ENCODE peak calls at places on chromosomes 12 and 14, in eight cellular contexts. One of them, this sample, is unnamed.

GRCh38 chr14:92362781-92363235 is 39.8 kb downstream of the SLC24A4 start:
- DNase-seq in CD8-positive, alpha-beta T cell: no peak
- DNase-seq in fibroblast of villous mesenchyme: peak; percentile 7
- DNase-seq in fibroblast of the aortic adventitia: peak; percentile 22
- DNase-seq in heart right ventricle: no peak
- DNase-seq in testis: no peak
- DNase-seq in pancreas: no peak
- DNase-seq in GM12864: no peak
- DNase-seq in this sample: peak; percentile 63

GRCh38 chr12:100031821-100032220 is 47.1 kb upstream of the ANKS1B start:
- DNase-seq in CD8-positive, alpha-beta T cell: no peak
- DNase-seq in fibroblast of villous mesenchyme: no peak
- DNase-seq in fibroblast of the aortic adventitia: peak; percentile 30
- DNase-seq in heart right ventricle: no peak
- DNase-seq in testis: no peak
- DNase-seq in pancreas: no peak
- DNase-seq in GM12864: no peak
- DNase-seq in this sample: peak; percentile 7

GRCh38 chr12:91210577-91210976 is 28.0 kb upstream of the DCN start:
- DNase-seq in CD8-positive, alpha-beta T cell: no peak
- DNase-seq in fibroblast of villous mesenchyme: no peak
- DNase-seq in fibroblast of the aortic adventitia: no peak
- DNase-seq in heart right ventricle: peak; percentile 31
- DNase-seq in testis: no peak
- DNase-seq in pancreas: no peak
- DNase-seq in GM12864: no peak
- DNase-seq in this sample: no peak

GRCh38 chr12:98470469-98471082 is 44.8 kb upstream of the TMPO start:
- DNase-seq in CD8-positive, alpha-beta T cell: no peak
- DNase-seq in fibroblast of villous mesenchyme: no peak
- DNase-seq in fibroblast of the aortic adventitia: no peak
- DNase-seq in heart right ventricle: no peak
- DNase-seq in testis: no peak
- DNase-seq in pancreas: no peak
- DNase-seq in GM12864: no peak
- DNase-seq in this sample: no peak

GRCh38 chr12:68378859-68379628 is 46.9 kb upstream of the MDM1 start:
- DNase-seq in CD8-positive, alpha-beta T cell: no peak
- DNase-seq in fibroblast of villous mesenchyme: no peak
- DNase-seq in fibroblast of the aortic adventitia: peak; percentile 75
- DNase-seq in heart right ventricle: peak; percentile 27
- DNase-seq in testis: peak; percentile 31
- DNase-seq in pancreas: no peak
- DNase-seq in GM12864: no peak
- DNase-seq in this sample: peak; percentile 14

GRCh38 chr12:78060186-78060585 is 229.5 kb downstream of the NAV3 start:
- DNase-seq in CD8-positive, alpha-beta T cell: no peak
- DNase-seq in fibroblast of villous mesenchyme: peak; percentile 34
- DNase-seq in fibroblast of the aortic adventitia: peak; percentile 55
- DNase-seq in heart right ventricle: no peak
- DNase-seq in testis: no peak
- DNase-seq in pancreas: no peak
- DNase-seq in GM12864: no peak
- DNase-seq in this sample: peak; percentile 46

GRCh38 chr14:51527073-51527472 is 124.6 kb upstream of the FRMD6 start:
- DNase-seq in CD8-positive, alpha-beta T cell: no peak
- DNase-seq in fibroblast of villous mesenchyme: peak; percentile 85
- DNase-seq in fibroblast of the aortic adventitia: peak; percentile 60
- DNase-seq in heart right ventricle: no peak
- DNase-seq in testis: no peak
- DNase-seq in pancreas: no peak
- DNase-seq in GM12864: no peak
- DNase-seq in this sample: peak; percentile 46

GRCh38 chr12:63206494-63206893 is 55.5 kb upstream of the AVPR1A start:
- DNase-seq in CD8-positive, alpha-beta T cell: no peak
- DNase-seq in fibroblast of villous mesenchyme: no peak
- DNase-seq in fibroblast of the aortic adventitia: no peak
- DNase-seq in heart right ventricle: no peak
- DNase-seq in testis: no peak
- DNase-seq in pancreas: no peak
- DNase-seq in GM12864: no peak
- DNase-seq in this sample: no peak

GRCh38 chr12:63964301-63964700 is 119.8 kb downstream of the SRGAP1 start:
- DNase-seq in CD8-positive, alpha-beta T cell: no peak
- DNase-seq in fibroblast of villous mesenchyme: no peak
- DNase-seq in fibroblast of the aortic adventitia: no peak
- DNase-seq in heart right ventricle: no peak
- DNase-seq in testis: no peak
- DNase-seq in pancreas: no peak
- DNase-seq in GM12864: no peak
- DNase-seq in this sample: no peak

GRCh38 chr14:66177935-66178334 is 308.2 kb upstream of the CCDC196 start:
- DNase-seq in CD8-positive, alpha-beta T cell: no peak
- DNase-seq in fibroblast of villous mesenchyme: no peak
- DNase-seq in fibroblast of the aortic adventitia: no peak
- DNase-seq in heart right ventricle: no peak
- DNase-seq in testis: no peak
- DNase-seq in pancreas: no peak
- DNase-seq in GM12864: no peak
- DNase-seq in this sample: no peak

GRCh38 chr12:90621927-90622326 is 333.0 kb downstream of the CCER1 start:
- DNase-seq in CD8-positive, alpha-beta T cell: no peak
- DNase-seq in fibroblast of villous mesenchyme: peak; percentile 52
- DNase-seq in fibroblast of the aortic adventitia: peak; percentile 57
- DNase-seq in heart right ventricle: no peak
- DNase-seq in testis: no peak
- DNase-seq in pancreas: no peak
- DNase-seq in GM12864: no peak
- DNase-seq in this sample: peak; percentile 82

GRCh38 chr14:75429562-75429961 is 1.7 kb downstream of the JDP2 start:
- DNase-seq in CD8-positive, alpha-beta T cell: no peak
- DNase-seq in fibroblast of villous mesenchyme: no peak
- DNase-seq in fibroblast of the aortic adventitia: no peak
- DNase-seq in heart right ventricle: no peak
- DNase-seq in testis: no peak
- DNase-seq in pancreas: no peak
- DNase-seq in GM12864: no peak
- DNase-seq in this sample: no peak

GRCh38 chr14:75426332-75427125 is 1.3 kb upstream of the JDP2 start:
- DNase-seq in CD8-positive, alpha-beta T cell: no peak
- DNase-seq in fibroblast of villous mesenchyme: no peak
- DNase-seq in fibroblast of the aortic adventitia: no peak
- DNase-seq in heart right ventricle: no peak
- DNase-seq in testis: no peak
- DNase-seq in pancreas: no peak
- DNase-seq in GM12864: peak; percentile 69
- DNase-seq in this sample: no peak

GRCh38 chr14:75427126-75427481 is 718 bp upstream of the JDP2 start:
- DNase-seq in CD8-positive, alpha-beta T cell: no peak
- DNase-seq in fibroblast of villous mesenchyme: no peak
- DNase-seq in fibroblast of the aortic adventitia: no peak
- DNase-seq in heart right ventricle: no peak
- DNase-seq in testis: no peak
- DNase-seq in pancreas: no peak
- DNase-seq in GM12864: no peak
- DNase-seq in this sample: no peak

GRCh38 chr14:75428230-75429104 is 645 bp downstream of the JDP2 start:
- DNase-seq in CD8-positive, alpha-beta T cell: no peak
- DNase-seq in fibroblast of villous mesenchyme: no peak
- DNase-seq in fibroblast of the aortic adventitia: peak; percentile 20
- DNase-seq in heart right ventricle: peak; percentile 45
- DNase-seq in testis: no peak
- DNase-seq in pancreas: peak; percentile 64
- DNase-seq in GM12864: no peak
- DNase-seq in this sample: no peak

GRCh38 chr14:75427482-75428229 is at the start of gene JDP2:
- DNase-seq in CD8-positive, alpha-beta T cell: peak; percentile 26
- DNase-seq in fibroblast of villous mesenchyme: peak; percentile 86
- DNase-seq in fibroblast of the aortic adventitia: peak; percentile 85
- DNase-seq in heart right ventricle: peak; percentile 96
- DNase-seq in testis: peak; percentile 86
- DNase-seq in pancreas: peak; percentile 92
- DNase-seq in GM12864: no peak
- DNase-seq in this sample: peak; percentile 56
- TF ChIP-seq CTCF in CD8-positive, alpha-beta T cell: no peak
- TF ChIP-seq CTCF in fibroblast of villous mesenchyme: peak; percentile 10
- TF ChIP-seq CTCF in fibroblast of the aortic adventitia: no peak
- TF ChIP-seq CTCF in heart right ventricle: no peak
- TF ChIP-seq CTCF in testis: no peak
- TF ChIP-seq CTCF in pancreas: no peak
- TF ChIP-seq CTCF in GM12864: no peak
- TF ChIP-seq CTCF in this sample: no peak

GRCh38 chr14:101732128-101732527 is 29.4 kb upstream of the PPP2R5C start:
- DNase-seq in CD8-positive, alpha-beta T cell: no peak
- DNase-seq in fibroblast of villous mesenchyme: peak; percentile 8
- DNase-seq in fibroblast of the aortic adventitia: no peak
- DNase-seq in heart right ventricle: no peak
- DNase-seq in testis: no peak
- DNase-seq in pancreas: no peak
- DNase-seq in GM12864: no peak
- DNase-seq in this sample: no peak

GRCh38 chr14:101729382-101729781 is 32.1 kb upstream of the PPP2R5C start:
- DNase-seq in CD8-positive, alpha-beta T cell: no peak
- DNase-seq in fibroblast of villous mesenchyme: no peak
- DNase-seq in fibroblast of the aortic adventitia: no peak
- DNase-seq in heart right ventricle: no peak
- DNase-seq in testis: no peak
- DNase-seq in pancreas: no peak
- DNase-seq in GM12864: no peak
- DNase-seq in this sample: no peak

GRCh38 chr14:101733211-101733610 is 28.3 kb upstream of the PPP2R5C start:
- DNase-seq in CD8-positive, alpha-beta T cell: no peak
- DNase-seq in fibroblast of villous mesenchyme: peak; percentile 16
- DNase-seq in fibroblast of the aortic adventitia: peak; percentile 49
- DNase-seq in heart right ventricle: no peak
- DNase-seq in testis: no peak
- DNase-seq in pancreas: no peak
- DNase-seq in GM12864: no peak
- DNase-seq in this sample: peak; percentile 66

GRCh38 chr14:101731187-101732080 is 30.1 kb upstream of the PPP2R5C start:
- DNase-seq in CD8-positive, alpha-beta T cell: peak; percentile 69
- DNase-seq in fibroblast of villous mesenchyme: peak; percentile 71
- DNase-seq in fibroblast of the aortic adventitia: peak; percentile 51
- DNase-seq in heart right ventricle: peak; percentile 39
- DNase-seq in testis: no peak
- DNase-seq in pancreas: peak; percentile 93
- DNase-seq in GM12864: peak; percentile 47
- DNase-seq in this sample: peak; percentile 56

GRCh38 chr14:101730626-101731186 is 30.8 kb upstream of the PPP2R5C start:
- DNase-seq in CD8-positive, alpha-beta T cell: no peak
- DNase-seq in fibroblast of villous mesenchyme: no peak
- DNase-seq in fibroblast of the aortic adventitia: no peak
- DNase-seq in heart right ventricle: no peak
- DNase-seq in testis: no peak
- DNase-seq in pancreas: no peak
- DNase-seq in GM12864: no peak
- DNase-seq in this sample: no peak
- H3K4me3 ChIP-seq in CD8-positive, alpha-beta T cell: no peak overlapping the region
- H3K4me3 ChIP-seq in fibroblast of villous mesenchyme: no peak overlapping the region
- H3K4me3 ChIP-seq in fibroblast of the aortic adventitia: no peak overlapping the region
- H3K4me3 ChIP-seq in heart right ventricle: peak overlapping the region; percentile 6
- H3K4me3 ChIP-seq in testis: no peak overlapping the region
- H3K4me3 ChIP-seq in pancreas: no peak overlapping the region
- H3K4me3 ChIP-seq in GM12864: no peak overlapping the region
- H3K4me3 ChIP-seq in this sample: no peak overlapping the region

GRCh38 chr14:31937730-31938346 is 139.3 kb upstream of the ARHGAP5 start:
- DNase-seq in CD8-positive, alpha-beta T cell: peak; percentile 20
- DNase-seq in fibroblast of villous mesenchyme: peak; percentile 86
- DNase-seq in fibroblast of the aortic adventitia: peak; percentile 47
- DNase-seq in heart right ventricle: peak; percentile 55
- DNase-seq in testis: no peak
- DNase-seq in pancreas: no peak
- DNase-seq in GM12864: peak; percentile 49
- DNase-seq in this sample: peak; percentile 90

GRCh38 chr14:31933716-31934115 is 143.4 kb upstream of the ARHGAP5 start:
- DNase-seq in CD8-positive, alpha-beta T cell: no peak
- DNase-seq in fibroblast of villous mesenchyme: peak; percentile 81
- DNase-seq in fibroblast of the aortic adventitia: peak; percentile 50
- DNase-seq in heart right ventricle: no peak
- DNase-seq in testis: no peak
- DNase-seq in pancreas: no peak
- DNase-seq in GM12864: no peak
- DNase-seq in this sample: no peak

GRCh38 chr14:31934767-31935266 is 142.3 kb upstream of the ARHGAP5 start:
- DNase-seq in CD8-positive, alpha-beta T cell: no peak
- DNase-seq in fibroblast of villous mesenchyme: peak; percentile 78
- DNase-seq in fibroblast of the aortic adventitia: peak; percentile 55
- DNase-seq in heart right ventricle: peak; percentile 67
- DNase-seq in testis: peak; percentile 72
- DNase-seq in pancreas: no peak
- DNase-seq in GM12864: no peak
- DNase-seq in this sample: peak; percentile 69

GRCh38 chr14:31935406-31935805 is 141.7 kb upstream of the ARHGAP5 start:
- DNase-seq in CD8-positive, alpha-beta T cell: no peak
- DNase-seq in fibroblast of villous mesenchyme: no peak
- DNase-seq in fibroblast of the aortic adventitia: no peak
- DNase-seq in heart right ventricle: no peak
- DNase-seq in testis: no peak
- DNase-seq in pancreas: no peak
- DNase-seq in GM12864: no peak
- DNase-seq in this sample: no peak

GRCh38 chr14:31936100-31936499 is 141.0 kb upstream of the ARHGAP5 start:
- DNase-seq in CD8-positive, alpha-beta T cell: no peak
- DNase-seq in fibroblast of villous mesenchyme: no peak
- DNase-seq in fibroblast of the aortic adventitia: no peak
- DNase-seq in heart right ventricle: no peak
- DNase-seq in testis: no peak
- DNase-seq in pancreas: no peak
- DNase-seq in GM12864: no peak
- DNase-seq in this sample: no peak
- TF ChIP-seq CTCF in CD8-positive, alpha-beta T cell: no peak
- TF ChIP-seq CTCF in fibroblast of villous mesenchyme: no peak
- TF ChIP-seq CTCF in fibroblast of the aortic adventitia: no peak
- TF ChIP-seq CTCF in heart right ventricle: no peak
- TF ChIP-seq CTCF in testis: no peak
- TF ChIP-seq CTCF in pancreas: no peak
- TF ChIP-seq CTCF in GM12864: no peak
- TF ChIP-seq CTCF in this sample: no peak

DNA sequence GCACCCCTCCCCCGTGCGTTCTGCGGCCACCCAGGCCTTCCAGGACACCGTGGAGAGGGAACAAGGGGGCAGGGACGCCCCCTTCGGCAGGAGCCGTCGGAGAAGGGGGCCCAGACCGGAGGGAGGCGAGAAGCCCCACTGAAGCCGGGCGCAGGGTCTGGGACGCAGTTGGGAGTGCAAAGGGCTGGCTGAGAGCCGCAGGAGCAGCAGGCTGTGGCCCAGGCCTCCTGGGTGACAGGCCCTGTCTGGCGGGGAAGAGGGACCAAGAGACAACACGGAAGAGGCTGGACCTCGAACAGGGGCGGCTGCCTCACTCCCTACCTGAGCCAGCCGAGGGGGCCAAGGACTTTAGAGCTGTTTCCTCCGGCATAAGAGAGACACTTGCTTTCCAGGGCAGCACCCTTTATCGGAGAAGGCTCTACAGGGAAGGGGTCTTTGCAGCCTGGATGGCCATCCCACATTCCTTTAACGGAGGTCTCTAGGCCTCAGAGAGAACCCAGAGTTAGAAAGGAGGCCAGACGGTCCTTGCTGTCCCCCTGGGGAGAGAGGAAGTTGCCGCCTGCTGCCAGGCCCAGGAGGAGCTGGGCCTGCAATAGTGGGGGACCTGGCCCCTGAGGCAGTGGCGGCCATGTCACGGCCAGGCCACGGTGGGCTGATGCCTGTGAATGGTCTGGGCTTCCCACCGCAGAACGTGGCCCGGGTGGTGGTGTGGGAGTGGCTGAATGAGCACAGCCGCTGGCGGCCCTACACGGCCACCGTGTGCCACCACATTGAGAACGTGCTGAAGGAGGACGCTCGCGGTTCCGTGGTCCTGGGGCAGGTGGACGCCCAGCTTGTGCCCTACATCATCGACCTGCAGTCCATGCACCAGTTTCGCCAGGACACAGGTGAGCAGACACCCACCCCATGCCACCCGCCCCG is 1.3 kb downstream of the DTX1 start:
- DNase-seq in CD8-positive, alpha-beta T cell: no peak
- DNase-seq in fibroblast of villous mesenchyme: no peak
- DNase-seq in fibroblast of the aortic adventitia: no peak
- DNase-seq in heart right ventricle: no peak
- DNase-seq in testis: no peak
- DNase-seq in pancreas: no peak
- DNase-seq in GM12864: no peak
- DNase-seq in this sample: no peak
- H3K4me3 ChIP-seq in CD8-positive, alpha-beta T cell: peak overlapping the region; percentile 57
- H3K4me3 ChIP-seq in fibroblast of villous mesenchyme: no peak overlapping the region
- H3K4me3 ChIP-seq in fibroblast of the aortic adventitia: no peak overlapping the region
- H3K4me3 ChIP-seq in heart right ventricle: peak overlapping the region; percentile 58
- H3K4me3 ChIP-seq in testis: peak overlapping the region; percentile 72
- H3K4me3 ChIP-seq in pancreas: peak overlapping the region; percentile 51
- H3K4me3 ChIP-seq in GM12864: no peak overlapping the region
- H3K4me3 ChIP-seq in this sample: no peak overlapping the region

This sample was measured in foreskin fibroblast.